ENCODE peak calls at places on chromosome 6, in six cellular contexts. One of them, this sample, is unnamed.

GRCh38 chr6:41693866-41694265 is 41.5 kb downstream of the TFEB start:
- DNase-seq in lung: no peak
- DNase-seq in left ventricle myocardium inferior: no peak
- DNase-seq in cardiac muscle cell: no peak
- DNase-seq in D721Med: no peak
- DNase-seq in mammary epithelial cell: no peak
- DNase-seq in this sample: no peak

GRCh38 chr6:134512946-134513345 is 195.0 kb upstream of the SGK1 start:
- DNase-seq in lung: no peak
- DNase-seq in left ventricle myocardium inferior: peak
- DNase-seq in cardiac muscle cell: no peak
- DNase-seq in D721Med: no peak
- DNase-seq in mammary epithelial cell: no peak
- DNase-seq in this sample: no peak

GRCh38 chr6:109055771-109056235 is 38.8 kb downstream of the SESN1 start:
- DNase-seq in lung: no peak
- DNase-seq in left ventricle myocardium inferior: no peak
- DNase-seq in cardiac muscle cell: no peak
- DNase-seq in D721Med: no peak
- DNase-seq in mammary epithelial cell: peak
- DNase-seq in this sample: no peak

GRCh38 chr6:129863664-129864063 is 2.5 kb upstream of the TMEM244 start:
- DNase-seq in lung: no peak
- DNase-seq in left ventricle myocardium inferior: no peak
- DNase-seq in cardiac muscle cell: no peak
- DNase-seq in D721Med: no peak
- DNase-seq in mammary epithelial cell: peak
- DNase-seq in this sample: peak

GRCh38 chr6:12543953-12544352 is 172.6 kb upstream of the PHACTR1 start:
- DNase-seq in lung: no peak
- DNase-seq in left ventricle myocardium inferior: no peak
- DNase-seq in cardiac muscle cell: no peak
- DNase-seq in D721Med: no peak
- DNase-seq in mammary epithelial cell: no peak
- DNase-seq in this sample: peak

GRCh38 chr6:139533573-139534471 is 159.4 kb upstream of the CITED2 start:
- DNase-seq in lung: peak
- DNase-seq in left ventricle myocardium inferior: no peak
- DNase-seq in cardiac muscle cell: peak
- DNase-seq in D721Med: no peak
- DNase-seq in mammary epithelial cell: no peak
- DNase-seq in this sample: no peak

GRCh38 chr6:131136021-131136847 is 967 bp downstream of the AKAP7 start:
- DNase-seq in lung: no peak
- DNase-seq in left ventricle myocardium inferior: no peak
- DNase-seq in cardiac muscle cell: no peak
- DNase-seq in D721Med: no peak
- DNase-seq in mammary epithelial cell: peak
- DNase-seq in this sample: no peak

GRCh38 chr6:108750801-108751200 is 97.4 kb upstream of the ARMC2 start:
- DNase-seq in lung: no peak
- DNase-seq in left ventricle myocardium inferior: no peak
- DNase-seq in cardiac muscle cell: no peak
- DNase-seq in D721Med: no peak
- DNase-seq in mammary epithelial cell: no peak
- DNase-seq in this sample: no peak

GRCh38 chr6:149316740-149317655 is 514 bp upstream of the TAB2 start:
- DNase-seq in lung: peak
- DNase-seq in left ventricle myocardium inferior: peak
- DNase-seq in cardiac muscle cell: peak
- DNase-seq in D721Med: no peak
- DNase-seq in mammary epithelial cell: peak
- DNase-seq in this sample: peak

GRCh38 chr6:132669690-132670291 is 10.8 kb upstream of the TAAR1 start:
- DNase-seq in lung: no peak
- DNase-seq in left ventricle myocardium inferior: no peak
- DNase-seq in cardiac muscle cell: peak
- DNase-seq in D721Med: no peak
- DNase-seq in mammary epithelial cell: peak
- DNase-seq in this sample: no peak

GRCh38 chr6:28816909-28817807 is 106.6 kb downstream of the TRIM27 start:
- DNase-seq in lung: no peak
- DNase-seq in left ventricle myocardium inferior: no peak
- DNase-seq in cardiac muscle cell: no peak
- DNase-seq in D721Med: no peak
- DNase-seq in mammary epithelial cell: peak
- DNase-seq in this sample: peak

GRCh38 chr6:33716379-33716778 is 4.9 kb upstream of the UQCC2 start:
- DNase-seq in lung: no peak
- DNase-seq in left ventricle myocardium inferior: no peak
- DNase-seq in cardiac muscle cell: no peak
- DNase-seq in D721Med: no peak
- DNase-seq in mammary epithelial cell: no peak
- DNase-seq in this sample: peak

DNA sequence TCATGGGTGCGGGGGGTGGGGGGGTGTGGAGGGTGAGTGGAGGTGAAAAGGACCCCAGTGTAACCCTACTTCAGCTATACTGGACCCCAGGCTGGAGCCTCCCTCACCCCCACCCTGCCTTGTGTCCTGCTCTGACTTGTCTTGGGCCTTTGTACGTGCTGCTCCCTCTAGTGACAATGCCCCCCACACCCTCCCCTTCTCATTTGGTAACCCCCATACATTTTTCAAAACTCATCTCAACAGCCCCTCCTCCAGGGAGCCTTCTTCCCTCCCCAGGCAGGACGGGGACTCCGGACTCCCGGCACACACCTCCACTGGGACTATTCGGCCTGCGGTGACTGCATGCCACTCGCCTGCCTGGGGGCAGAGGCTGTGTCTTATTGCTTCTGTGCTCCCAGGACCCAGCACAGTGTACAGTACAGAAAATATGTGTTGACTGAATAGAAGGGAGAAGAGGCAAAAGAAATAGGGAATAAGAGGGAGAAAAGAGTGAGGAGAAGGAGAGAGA is 108.2 kb downstream of the VEGFA start:
- DNase-seq in lung: no peak
- DNase-seq in left ventricle myocardium inferior: no peak
- DNase-seq in cardiac muscle cell: no peak
- DNase-seq in D721Med: no peak
- DNase-seq in mammary epithelial cell: no peak
- DNase-seq in this sample: no peak
- TF ChIP-seq CTCF in lung: no peak
- TF ChIP-seq CTCF in left ventricle myocardium inferior: no peak
- TF ChIP-seq CTCF in cardiac muscle cell: no peak
- TF ChIP-seq CTCF in D721Med: no peak
- TF ChIP-seq CTCF in mammary epithelial cell: no peak
- TF ChIP-seq CTCF in this sample: peak

GRCh38 chr6:159540883-159541282 is 152.2 kb downstream of the SOD2 start:
- DNase-seq in lung: no peak
- DNase-seq in left ventricle myocardium inferior: no peak
- DNase-seq in cardiac muscle cell: no peak
- DNase-seq in D721Med: no peak
- DNase-seq in mammary epithelial cell: no peak
- DNase-seq in this sample: no peak
- TF ChIP-seq CTCF in lung: no peak
- TF ChIP-seq CTCF in left ventricle myocardium inferior: no peak
- TF ChIP-seq CTCF in cardiac muscle cell: no peak
- TF ChIP-seq CTCF in D721Med: no peak
- TF ChIP-seq CTCF in mammary epithelial cell: no peak
- TF ChIP-seq CTCF in this sample: no peak

GRCh38 chr6:70520575-70520974 is 46.2 kb upstream of the SDHAF4 start:
- DNase-seq in lung: no peak
- DNase-seq in left ventricle myocardium inferior: no peak
- DNase-seq in cardiac muscle cell: no peak
- DNase-seq in D721Med: no peak
- DNase-seq in mammary epithelial cell: no peak
- DNase-seq in this sample: no peak
- TF ChIP-seq CTCF in lung: no peak
- TF ChIP-seq CTCF in left ventricle myocardium inferior: peak
- TF ChIP-seq CTCF in cardiac muscle cell: peak
- TF ChIP-seq CTCF in D721Med: peak
- TF ChIP-seq CTCF in mammary epithelial cell: peak
- TF ChIP-seq CTCF in this sample: no peak

GRCh38 chr6:76633259-76633658 is 560.8 kb upstream of the IMPG1 start:
- DNase-seq in lung: no peak
- DNase-seq in left ventricle myocardium inferior: no peak
- DNase-seq in cardiac muscle cell: no peak
- DNase-seq in D721Med: no peak
- DNase-seq in mammary epithelial cell: no peak
- DNase-seq in this sample: no peak
- TF ChIP-seq CTCF in lung: no peak
- TF ChIP-seq CTCF in left ventricle myocardium inferior: no peak
- TF ChIP-seq CTCF in cardiac muscle cell: no peak
- TF ChIP-seq CTCF in D721Med: no peak
- TF ChIP-seq CTCF in mammary epithelial cell: no peak
- TF ChIP-seq CTCF in this sample: no peak

DNA sequence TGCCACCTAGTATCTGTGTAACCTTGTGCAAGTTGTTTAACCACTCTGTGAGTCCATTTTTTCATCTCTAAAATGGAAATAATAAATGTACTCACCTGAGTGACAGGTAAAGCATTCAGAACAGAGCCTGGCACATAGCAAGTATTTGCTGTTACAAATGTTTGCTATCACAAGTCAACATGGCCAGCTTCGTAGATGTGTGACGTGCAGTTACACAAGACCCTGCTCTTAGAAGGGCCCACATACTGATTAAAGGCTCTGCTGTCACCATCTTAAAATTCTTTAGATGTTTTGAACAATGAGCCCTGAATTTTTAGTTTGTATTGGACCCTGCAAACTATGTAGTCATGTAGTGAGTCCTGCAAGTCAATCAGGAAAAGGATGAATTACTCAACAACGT is 40.4 kb upstream of the KIAA1586 start:
- DNase-seq in lung: no peak
- DNase-seq in left ventricle myocardium inferior: no peak
- DNase-seq in cardiac muscle cell: no peak
- DNase-seq in D721Med: no peak
- DNase-seq in mammary epithelial cell: no peak
- DNase-seq in this sample: no peak
- TF ChIP-seq CTCF in lung: no peak
- TF ChIP-seq CTCF in left ventricle myocardium inferior: no peak
- TF ChIP-seq CTCF in cardiac muscle cell: no peak
- TF ChIP-seq CTCF in D721Med: no peak
- TF ChIP-seq CTCF in mammary epithelial cell: no peak
- TF ChIP-seq CTCF in this sample: no peak

GRCh38 chr6:45420083-45420908 is 42.6 kb upstream of the SUPT3H start:
- DNase-seq in lung: no peak
- DNase-seq in left ventricle myocardium inferior: peak
- DNase-seq in cardiac muscle cell: no peak
- DNase-seq in D721Med: no peak
- DNase-seq in mammary epithelial cell: peak
- DNase-seq in this sample: no peak

GRCh38 chr6:45417461-45417860 is 39.7 kb upstream of the SUPT3H start:
- DNase-seq in lung: no peak
- DNase-seq in left ventricle myocardium inferior: no peak
- DNase-seq in cardiac muscle cell: no peak
- DNase-seq in D721Med: no peak
- DNase-seq in mammary epithelial cell: no peak
- DNase-seq in this sample: no peak

GRCh38 chr6:45420909-45421699 is 43.4 kb upstream of the SUPT3H start:
- DNase-seq in lung: no peak
- DNase-seq in left ventricle myocardium inferior: no peak
- DNase-seq in cardiac muscle cell: no peak
- DNase-seq in D721Med: no peak
- DNase-seq in mammary epithelial cell: no peak
- DNase-seq in this sample: no peak

GRCh38 chr6:45421700-45422540 is 44.2 kb upstream of the SUPT3H start:
- DNase-seq in lung: peak
- DNase-seq in left ventricle myocardium inferior: peak
- DNase-seq in cardiac muscle cell: peak
- DNase-seq in D721Med: no peak
- DNase-seq in mammary epithelial cell: peak
- DNase-seq in this sample: peak

GRCh38 chr6:45419574-45420082 is 41.9 kb upstream of the SUPT3H start:
- DNase-seq in lung: peak
- DNase-seq in left ventricle myocardium inferior: peak
- DNase-seq in cardiac muscle cell: peak
- DNase-seq in D721Med: no peak
- DNase-seq in mammary epithelial cell: peak
- DNase-seq in this sample: peak
- TF ChIP-seq CTCF in lung: no peak
- TF ChIP-seq CTCF in left ventricle myocardium inferior: peak
- TF ChIP-seq CTCF in cardiac muscle cell: peak
- TF ChIP-seq CTCF in D721Med: peak
- TF ChIP-seq CTCF in mammary epithelial cell: peak
- TF ChIP-seq CTCF in this sample: no peak

DNA sequence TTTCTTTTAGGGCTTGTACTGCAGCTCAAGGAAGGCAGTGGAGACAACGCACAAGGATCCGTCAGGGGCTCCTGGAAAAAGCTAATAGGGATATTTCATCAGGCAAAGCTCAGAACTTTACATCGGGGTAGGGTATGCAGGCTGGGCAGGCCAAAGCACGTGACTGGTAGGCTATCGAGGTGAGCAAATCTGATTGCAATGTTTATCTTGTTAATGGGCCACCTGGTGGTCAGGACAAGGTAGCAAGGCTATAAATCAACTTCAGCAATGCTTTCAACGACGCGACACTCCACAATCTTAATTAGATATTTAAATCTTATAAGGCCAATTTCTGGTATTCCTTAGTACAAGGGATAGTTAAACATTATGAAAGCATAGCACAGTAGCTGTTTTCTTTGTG is 1302.8 kb upstream of the EYS start:
- DNase-seq in lung: no peak
- DNase-seq in left ventricle myocardium inferior: no peak
- DNase-seq in cardiac muscle cell: no peak
- DNase-seq in D721Med: no peak
- DNase-seq in mammary epithelial cell: no peak
- DNase-seq in this sample: no peak
- TF ChIP-seq CTCF in lung: no peak
- TF ChIP-seq CTCF in left ventricle myocardium inferior: no peak
- TF ChIP-seq CTCF in cardiac muscle cell: no peak
- TF ChIP-seq CTCF in D721Med: peak
- TF ChIP-seq CTCF in mammary epithelial cell: peak
- TF ChIP-seq CTCF in this sample: no peak

GRCh38 chr6:94813806-94814205 is 763.5 kb upstream of the MANEA start:
- DNase-seq in lung: no peak
- DNase-seq in left ventricle myocardium inferior: no peak
- DNase-seq in cardiac muscle cell: no peak
- DNase-seq in D721Med: no peak
- DNase-seq in mammary epithelial cell: no peak
- DNase-seq in this sample: no peak
- TF ChIP-seq CTCF in lung: no peak
- TF ChIP-seq CTCF in left ventricle myocardium inferior: no peak
- TF ChIP-seq CTCF in cardiac muscle cell: no peak
- TF ChIP-seq CTCF in D721Med: no peak
- TF ChIP-seq CTCF in mammary epithelial cell: no peak
- TF ChIP-seq CTCF in this sample: no peak